ENCODE peak calls at places on chromosomes 13 and 19, in five cellular contexts. Z is tibial nerve, H is astrocyte, B is thoracic aorta, W is prostate gland. T is an unnamed sample.
A peak's percentile ranks its signal among the peaks of the same experiment; 100 is the strongest.

GRCh38 chr19:44943801-44944249 is 1.8 kb downstream of the APOC4 start:
- DNase-seq in Z (peak; percentile 35), H (no peak), B (no peak), W (no peak), T (no peak)

GRCh38 chr13:21365574-21365973 is 93.5 kb downstream of the ZDHHC20 start:
- DNase-seq in Z (no peak), H (no peak), B (no peak), W (no peak), T (no peak)

GRCh38 chr19:47186337-47187022 is 44.5 kb downstream of the BBC3 start:
- DNase-seq in Z (no peak), H (no peak), B (no peak), W (no peak), T (no peak)

GRCh38 chr19:47729468-47729798 is 15.9 kb upstream of the NOP53 start:
- DNase-seq in Z (peak; percentile 46), H (peak; percentile 88), B (peak; percentile 65), W (peak; percentile 75), T (peak; percentile 94)

GRCh38 chr13:27177852-27178251 is 6.2 kb upstream of the USP12 start:
- DNase-seq in Z (no peak), H (no peak), B (no peak), W (no peak), T (no peak)

GRCh38 chr19:31127132-31127967 is 221.9 kb downstream of the TSHZ3 start:
- DNase-seq in Z (no peak), H (peak; percentile 97), B (no peak), W (peak; percentile 36), T (no peak)

GRCh38 chr13:38871275-38871674 is 119.4 kb downstream of the STOML3 start:
- DNase-seq in Z (no peak), H (no peak), B (no peak), W (no peak), T (no peak)

GRCh38 chr13:102470283-102470920 is 68.6 kb upstream of the FGF14 start:
- DNase-seq in Z (no peak), H (no peak), B (no peak), W (no peak), T (no peak)

GRCh38 chr13:33176526-33176925 is 109.0 kb downstream of the STARD13 start:
- DNase-seq in Z (no peak), H (no peak), B (no peak), W (no peak), T (no peak)

GRCh38 chr19:19120308-19121156 is 17.7 kb downstream of the TMEM161A start:
- DNase-seq in Z (no peak), H (peak; percentile 55), B (no peak), W (no peak), T (no peak)

GRCh38 chr19:8451377-8451776 is 6.6 kb downstream of the HNRNPM start:
- DNase-seq in Z (no peak), H (no peak), B (no peak), W (no peak), T (no peak)
- H3K27ac ChIP-seq in Z (no peak overlapping the region), H (peak overlapping the region; percentile 2), B (no peak overlapping the region), W (no peak overlapping the region), T (peak overlapping the region; percentile 32)

DNA sequence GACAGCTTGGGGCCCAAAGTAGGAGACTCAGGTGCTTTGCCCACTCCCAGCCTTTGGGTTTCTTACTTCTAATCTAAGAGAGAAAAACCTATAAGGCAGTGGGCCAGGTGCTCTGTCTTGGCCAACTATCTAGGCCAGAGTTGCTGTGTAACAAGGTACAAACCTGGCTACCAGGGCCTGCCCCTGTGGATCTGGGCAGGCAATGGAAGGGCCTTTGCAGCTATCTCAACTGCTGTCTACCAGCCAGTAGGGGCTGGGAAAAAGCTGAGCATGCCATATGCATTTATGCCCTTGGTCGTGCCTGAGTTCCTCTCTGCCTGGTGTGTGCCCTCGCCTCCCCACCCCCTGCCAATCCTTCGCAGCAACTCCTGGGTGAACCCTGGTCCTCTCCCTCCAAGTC is 16.7 kb upstream of the SERPINE3 start:
- DNase-seq in Z (no peak), H (no peak), B (no peak), W (no peak), T (no peak)
- H3K27ac ChIP-seq in Z (no peak overlapping the region), H (no peak overlapping the region), B (no peak overlapping the region), W (no peak overlapping the region), T (no peak overlapping the region)

GRCh38 chr19:6572217-6572616 is 18.7 kb downstream of the CD70 start:
- DNase-seq in Z (peak; percentile 24), H (no peak), B (no peak), W (no peak), T (no peak)

GRCh38 chr19:6576869-6577281 is 14.1 kb downstream of the CD70 start:
- DNase-seq in Z (no peak), H (no peak), B (no peak), W (no peak), T (no peak)

GRCh38 chr19:6579450-6580178 is 11.3 kb downstream of the CD70 start:
- DNase-seq in Z (no peak), H (no peak), B (no peak), W (no peak), T (no peak)

GRCh38 chr19:6580313-6580712 is 10.6 kb downstream of the CD70 start:
- DNase-seq in Z (no peak), H (peak; percentile 89), B (no peak), W (no peak), T (peak; percentile 78)

DNA sequence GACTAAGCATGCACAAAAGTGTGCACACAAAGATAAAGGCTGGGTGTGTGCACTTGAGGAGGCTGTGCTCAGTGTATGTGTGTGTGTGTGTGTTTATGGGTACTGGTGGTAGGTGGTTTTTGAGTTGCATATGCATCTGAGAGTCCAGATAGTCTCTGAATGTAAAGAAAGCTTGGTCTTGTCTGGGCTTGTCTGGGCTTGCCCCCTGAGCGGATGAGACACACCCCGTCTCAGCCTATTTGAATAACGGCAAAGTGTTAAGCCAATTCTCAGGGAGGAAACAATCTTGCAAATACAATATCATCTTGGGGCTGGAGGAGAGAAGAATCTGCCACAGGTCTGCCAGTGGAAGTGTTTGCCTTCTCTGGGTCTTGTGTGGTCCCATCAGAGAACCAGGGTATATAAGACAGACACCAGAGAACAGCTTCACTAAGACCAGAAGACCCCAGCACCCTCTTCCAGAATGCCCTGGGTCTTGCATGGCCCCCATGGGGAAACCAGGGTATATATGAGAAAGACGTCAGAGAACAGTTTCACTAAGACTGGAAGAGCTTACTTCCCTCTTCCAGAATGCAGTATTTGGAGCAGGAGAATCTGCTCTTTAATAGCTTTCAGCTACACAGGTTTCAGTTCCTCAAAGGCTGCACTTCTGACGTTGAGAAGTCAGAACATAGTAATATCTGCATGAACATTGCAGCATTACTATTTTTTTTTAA is 13.4 kb downstream of the CD70 start:
- DNase-seq in Z (no peak), H (no peak), B (no peak), W (no peak), T (peak; percentile 68)
- H3K27ac ChIP-seq in Z (peak overlapping the region; percentile 44), H (no peak overlapping the region), B (no peak overlapping the region), W (no peak overlapping the region), T (peak overlapping the region; percentile 60)

GRCh38 chr13:40572961-40573360 is 93.5 kb downstream of the FOXO1 start:
- DNase-seq in Z (no peak), H (no peak), B (no peak), W (no peak), T (no peak)
- H3K27ac ChIP-seq in Z (no peak overlapping the region), H (no peak overlapping the region), B (no peak overlapping the region), W (no peak overlapping the region), T (no peak overlapping the region)

DNA sequence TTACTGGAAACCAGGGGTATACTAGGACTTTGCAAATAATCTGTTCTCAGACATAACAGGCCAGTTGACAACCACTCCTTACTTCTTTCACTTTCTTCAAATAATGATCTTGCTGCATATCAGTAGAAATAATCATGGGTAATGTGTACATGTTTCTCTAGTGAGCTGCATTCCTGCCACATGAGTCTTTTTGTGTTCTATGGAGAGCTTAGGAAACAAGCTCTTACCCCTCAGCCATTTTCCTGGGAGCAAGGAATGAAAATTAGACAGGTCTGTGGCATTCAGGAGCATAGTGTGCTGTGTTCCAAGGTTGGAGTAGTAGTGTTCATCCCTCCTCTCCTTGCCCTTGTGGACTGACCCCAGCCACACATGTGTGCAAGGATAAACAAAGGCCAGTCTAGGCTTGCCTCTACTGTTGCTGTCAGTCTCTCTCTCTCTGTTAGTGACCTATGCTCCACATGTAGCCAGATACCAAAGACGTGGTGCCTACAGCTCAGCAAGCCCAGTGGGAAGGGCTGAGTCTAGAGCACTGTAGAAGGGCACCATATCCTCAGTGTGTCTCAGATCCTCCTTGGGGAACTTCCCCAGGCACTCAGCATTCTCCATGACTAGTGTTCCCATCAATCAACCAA is 11.5 kb upstream of the OXGR1 start:
- DNase-seq in Z (no peak), H (peak; percentile 61), B (no peak), W (no peak), T (no peak)
- H3K27ac ChIP-seq in Z (no peak overlapping the region), H (no peak overlapping the region), B (no peak overlapping the region), W (no peak overlapping the region), T (no peak overlapping the region)

GRCh38 chr19:2233601-2234280 is 2.4 kb downstream of the PLEKHJ1 start:
- DNase-seq in Z (no peak), H (no peak), B (no peak), W (no peak), T (no peak)

GRCh38 chr19:2236285-2237050 is at the start of the genes PLEKHJ1 and SF3A2:
- DNase-seq in Z (peak; percentile 95), H (peak; percentile 89), B (peak; percentile 85), W (peak; percentile 91), T (peak; percentile 94)

GRCh38 chr19:2237051-2237868 is 636 bp downstream of the SF3A2 start:
- DNase-seq in Z (no peak), H (no peak), B (no peak), W (no peak), T (no peak)

GRCh38 chr19:2235396-2236284 is 489 bp downstream of the PLEKHJ1 start:
- DNase-seq in Z (no peak), H (no peak), B (no peak), W (no peak), T (no peak)

GRCh38 chr19:2235026-2235395 is 1.1 kb downstream of the PLEKHJ1 start:
- DNase-seq in Z (no peak), H (no peak), B (no peak), W (no peak), T (no peak)
- H3K27ac ChIP-seq in Z (peak overlapping the region; percentile 98), H (peak overlapping the region; percentile 89), B (no peak overlapping the region), W (peak overlapping the region; percentile 98), T (peak overlapping the region; percentile 69)

T was measured in RWPE2.